ENCODE peak calls at places on chromosomes 3 and 15, in six cellular contexts. V is IMR-90, S is neuronal stem cell, J is H1, Q is mesenchymal stem cell, M is trophoblast cell. T is an unnamed sample.
A peak's percentile ranks its signal among the peaks of the same experiment; 100 is the strongest.

GRCh38 chr15:45091161-45091560 is 22.8 kb downstream of the DUOX2 start:
- DNase-seq in V (peak; percentile 66), S (no peak), J (no peak), Q (peak; percentile 63), M (no peak), T (no peak)

GRCh38 chr3:169604568-169604967 is 58.9 kb downstream of the MECOM start:
- DNase-seq in V (no peak), S (no peak), J (no peak), Q (no peak), M (no peak), T (peak; percentile 36)

GRCh38 chr3:98404010-98404409 is 13.5 kb downstream of the OR5K3 start:
- DNase-seq in V (no peak), S (no peak), J (no peak), Q (no peak), M (no peak), T (no peak)

GRCh38 chr3:58335432-58335947 is 2.8 kb downstream of the PXK start:
- DNase-seq in V (no peak), S (no peak), J (no peak), Q (no peak), M (no peak), T (no peak)

GRCh38 chr15:77494073-77494472 is 73.4 kb downstream of the HMG20A start:
- DNase-seq in V (no peak), S (no peak), J (no peak), Q (no peak), M (no peak), T (no peak)

GRCh38 chr15:81113861-81114261 is 20.2 kb upstream of the CFAP161 start:
- DNase-seq in V (peak; percentile 87), S (no peak), J (no peak), Q (no peak), M (no peak), T (no peak)

GRCh38 chr15:52331490-52332240 is 36.1 kb upstream of the MYO5C start:
- DNase-seq in V (peak; percentile 54), S (no peak), J (no peak), Q (peak; percentile 47), M (peak; percentile 76), T (no peak)

GRCh38 chr3:158121295-158121694 is 11.4 kb downstream of the RSRC1 start:
- DNase-seq in V (no peak), S (no peak), J (no peak), Q (no peak), M (no peak), T (no peak)

GRCh38 chr3:155871746-155872158 is 1.3 kb downstream of the GMPS start:
- DNase-seq in V (peak; percentile 22), S (no peak), J (no peak), Q (peak; percentile 52), M (no peak), T (no peak)

GRCh38 chr3:70476174-70476573 is 163.7 kb upstream of the MDFIC2 start:
- DNase-seq in V (no peak), S (no peak), J (no peak), Q (no peak), M (no peak), T (no peak)

GRCh38 chr15:24955549-24955929 is 752 bp downstream of the SNRPN start:
- DNase-seq in V (no peak), S (no peak), J (peak; percentile 40), Q (no peak), M (no peak), T (no peak)

GRCh38 chr3:113575191-113575590 is 42.8 kb downstream of the SIDT1 start:
- DNase-seq in V (no peak), S (peak; percentile 56), J (no peak), Q (no peak), M (no peak), T (no peak)

GRCh38 chr3:158663832-158664231 is 8.6 kb downstream of the LXN start:
- DNase-seq in V (no peak), S (no peak), J (no peak), Q (no peak), M (no peak), T (no peak)

GRCh38 chr15:101425787-101426365 is 63.6 kb downstream of the PCSK6 start:
- DNase-seq in V (no peak), S (no peak), J (peak; percentile 59), Q (no peak), M (no peak), T (peak; percentile 54)

GRCh38 chr3:136194409-136195257 is 1.5 kb downstream of the MSL2 start:
- DNase-seq in V (peak; percentile 23), S (peak; percentile 37), J (no peak), Q (peak; percentile 51), M (peak; percentile 30), T (peak; percentile 36)

GRCh38 chr3:136196064-136196400 is at the start of gene MSL2:
- DNase-seq in V (no peak), S (no peak), J (no peak), Q (no peak), M (no peak), T (no peak)

GRCh38 chr3:136196401-136197158 is 445 bp upstream of the MSL2 start:
- DNase-seq in V (peak; percentile 100), S (peak; percentile 99), J (peak; percentile 98), Q (peak; percentile 99), M (peak; percentile 100), T (peak; percentile 98)

GRCh38 chr3:136197159-136197715 is 1.1 kb upstream of the MSL2 start:
- DNase-seq in V (no peak), S (no peak), J (no peak), Q (no peak), M (no peak), T (no peak)

DNA sequence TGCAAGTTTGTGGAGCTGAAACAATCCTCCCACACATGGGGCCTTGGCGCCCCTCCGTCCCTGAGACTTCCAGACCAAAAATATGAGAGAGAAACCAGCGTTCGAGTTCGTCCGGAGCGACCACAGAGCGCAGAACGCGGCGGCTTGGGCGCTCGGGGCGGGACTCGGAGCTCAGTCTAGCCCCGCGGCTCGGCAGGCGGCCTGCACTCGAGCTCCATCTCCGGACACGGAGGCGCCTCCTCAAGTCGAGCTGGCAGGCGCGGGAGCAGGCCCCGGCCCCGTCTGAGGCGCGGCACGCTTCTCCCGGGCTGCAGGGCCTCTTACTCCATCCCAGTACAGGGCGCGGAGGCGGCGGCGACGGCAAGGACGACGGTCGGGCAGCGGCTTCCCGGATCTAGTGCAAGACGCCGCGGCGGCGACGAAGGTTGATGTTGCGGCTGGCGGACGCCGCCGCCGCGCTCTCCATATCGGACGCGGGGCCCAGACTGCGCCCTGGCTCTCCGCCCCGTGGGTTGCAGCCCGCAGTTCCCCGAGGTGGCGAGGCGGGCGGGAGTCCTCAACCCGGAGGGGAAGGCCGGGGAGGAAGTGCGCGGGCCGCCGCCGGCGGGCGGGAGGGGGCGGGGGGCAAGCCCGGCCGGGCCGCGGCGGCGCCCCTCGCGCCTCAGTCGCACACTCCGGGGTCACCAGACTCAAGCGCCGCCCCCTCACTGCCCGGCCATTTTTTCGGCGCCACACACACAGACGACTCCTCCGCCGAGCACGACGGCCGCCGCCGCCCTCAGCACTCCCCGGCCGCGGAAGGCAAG is 674 bp downstream of the MSL2 start:
- DNase-seq in V (peak; percentile 64), S (peak; percentile 77), J (peak; percentile 85), Q (peak; percentile 80), M (peak; percentile 50), T (peak; percentile 70)
- H2BK120ac ChIP-seq in V (peak overlapping the region; percentile 53), S (no peak overlapping the region), J (no peak overlapping the region), Q (peak overlapping the region; percentile 100), M (peak overlapping the region; percentile 93), T (no peak overlapping the region)

GRCh38 chr3:154228561-154229216 is 95.6 kb downstream of the DHX36 start:
- DNase-seq in V (peak; percentile 51), S (no peak), J (no peak), Q (peak; percentile 59), M (peak; percentile 38), T (no peak)
- H4K91ac ChIP-seq in V (peak overlapping the region; percentile 12), S (no peak overlapping the region), J (no peak overlapping the region), Q (no peak overlapping the region), M (peak overlapping the region; percentile 61), T (no peak overlapping the region)

GRCh38 chr15:96767703-96768434 is 437.4 kb downstream of the NR2F2 start:
- DNase-seq in V (no peak), S (no peak), J (no peak), Q (no peak), M (peak; percentile 94), T (no peak)
- H2BK120ac ChIP-seq in V (no peak overlapping the region), S (no peak overlapping the region), J (no peak overlapping the region), Q (no peak overlapping the region), M (peak overlapping the region; percentile 8), T (no peak overlapping the region)

GRCh38 chr3:127389913-127390312 is 102.1 kb upstream of the PRR20G start:
- DNase-seq in V (no peak), S (no peak), J (no peak), Q (no peak), M (no peak), T (no peak)
- H4K91ac ChIP-seq in V (no peak overlapping the region), S (no peak overlapping the region), J (no peak overlapping the region), Q (no peak overlapping the region), M (no peak overlapping the region), T (no peak overlapping the region)

DNA sequence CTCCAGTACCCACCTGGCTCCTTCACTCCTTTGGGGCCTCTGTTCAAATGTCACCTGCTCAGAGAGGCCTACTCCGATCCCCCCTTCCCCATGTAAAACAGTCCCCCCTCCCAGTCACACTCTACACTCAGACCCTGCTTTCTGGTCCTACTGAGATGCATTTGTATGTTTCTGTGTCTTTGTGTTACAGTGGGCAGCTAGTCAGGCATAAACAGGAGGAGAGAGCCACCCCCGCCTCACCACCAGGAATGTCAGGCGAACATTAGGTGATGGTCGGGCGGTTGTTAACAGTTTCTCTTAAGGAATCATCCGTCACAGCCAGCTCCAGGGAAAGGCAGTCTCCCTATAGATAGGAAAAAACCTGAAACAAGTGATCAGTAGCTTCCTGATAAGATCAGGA is 53.8 kb upstream of the CA12 start:
- DNase-seq in V (no peak), S (no peak), J (no peak), Q (no peak), M (no peak), T (no peak)
- H2BK120ac ChIP-seq in V (no peak overlapping the region), S (no peak overlapping the region), J (no peak overlapping the region), Q (no peak overlapping the region), M (no peak overlapping the region), T (no peak overlapping the region)

DNA sequence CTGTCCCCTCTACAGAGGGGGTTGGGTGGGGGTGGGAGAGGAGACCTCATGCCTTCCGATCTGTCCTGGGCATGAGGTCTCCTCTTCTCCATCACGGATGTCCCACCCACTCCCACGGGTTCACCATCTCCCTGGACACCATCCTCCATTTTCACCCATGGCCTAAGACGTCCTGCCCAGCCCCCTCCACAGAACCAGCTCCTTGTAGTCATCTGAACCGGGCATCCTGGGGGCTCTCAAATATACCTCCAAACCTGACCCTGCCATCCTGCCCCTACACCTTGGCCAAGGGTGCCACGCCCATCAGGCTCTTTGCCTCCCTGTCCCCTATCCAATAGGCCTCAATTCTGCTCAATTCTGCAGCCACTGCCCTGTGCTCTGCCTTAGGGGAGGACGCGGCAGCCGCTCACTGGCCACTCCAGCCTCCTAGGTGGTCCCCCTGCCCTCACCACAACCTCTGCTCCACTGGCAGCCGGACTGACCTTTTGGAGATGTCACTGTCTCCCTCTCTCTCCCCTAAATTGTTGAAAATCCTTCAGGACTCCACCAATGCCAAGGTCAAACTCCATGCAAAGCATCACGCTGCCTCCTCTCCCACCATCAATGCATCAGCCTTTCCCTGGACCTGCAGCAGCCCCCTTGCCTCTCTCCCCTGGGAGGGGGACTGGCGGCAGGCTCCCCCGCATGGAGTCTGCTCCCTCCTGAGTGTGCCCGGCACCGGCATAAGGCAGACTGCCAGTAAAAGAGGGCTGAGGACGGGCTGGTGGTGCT is 9.4 kb upstream of the ANPEP start:
- DNase-seq in V (no peak), S (no peak), J (no peak), Q (no peak), M (no peak), T (no peak)
- H4K91ac ChIP-seq in V (peak overlapping the region; percentile 48), S (no peak overlapping the region), J (no peak overlapping the region), Q (peak overlapping the region; percentile 56), M (no peak overlapping the region), T (no peak overlapping the region)

T was measured in H9.